ENCODE peak calls at places on chromosomes 3 and 15, in five cellular contexts. One of them, this sample, is unnamed.
A peak's percentile ranks its signal among the peaks of the same experiment; 100 is the strongest.

GRCh38 chr3:106711650-106712049 is 665.6 kb upstream of the CCDC54 start:
- DNase-seq in NCI-H2081: no peak
- DNase-seq in NCI-H748 treated with DMSO at 0.1 percent for 48 hours: no peak
- DNase-seq in ACHN: peak; percentile 59
- DNase-seq in ELR: peak; percentile 82
- DNase-seq in this sample: no peak

GRCh38 chr15:45869034-45869668 is 234.3 kb downstream of the SQOR start:
- DNase-seq in ACHN: no peak
- DNase-seq in NCI-H2081: no peak
- DNase-seq in NCI-H748 treated with DMSO at 0.1 percent for 48 hours: no peak
- DNase-seq in ELR: no peak
- DNase-seq in this sample: no peak

GRCh38 chr3:98962189-98962930 is 60.9 kb upstream of the DCBLD2 start:
- DNase-seq in ACHN: peak; percentile 96
- DNase-seq in NCI-H2081: no peak
- DNase-seq in ELR: peak; percentile 97
- DNase-seq in NCI-H748 treated with DMSO at 0.1 percent for 48 hours: no peak
- DNase-seq in this sample: no peak

GRCh38 chr15:72890043-72890442 is 106.5 kb upstream of the ADPGK start:
- DNase-seq in NCI-H748 treated with DMSO at 0.1 percent for 48 hours: no peak
- DNase-seq in ACHN: no peak
- DNase-seq in ELR: no peak
- DNase-seq in NCI-H2081: no peak
- DNase-seq in this sample: no peak

GRCh38 chr3:133956333-133956732 is 60.7 kb upstream of the RAB6B start:
- DNase-seq in NCI-H748 treated with DMSO at 0.1 percent for 48 hours: no peak
- DNase-seq in ACHN: no peak
- DNase-seq in NCI-H2081: peak; percentile 11
- DNase-seq in ELR: no peak
- DNase-seq in this sample: no peak

GRCh38 chr15:87753539-87753938 is 503.0 kb downstream of the NTRK3 start:
- DNase-seq in ELR: no peak
- DNase-seq in ACHN: peak; percentile 76
- DNase-seq in NCI-H2081: no peak
- DNase-seq in NCI-H748 treated with DMSO at 0.1 percent for 48 hours: no peak
- DNase-seq in this sample: no peak

GRCh38 chr15:41848595-41848994 is 9.9 kb downstream of the PLA2G4B start:
- DNase-seq in ELR: no peak
- DNase-seq in NCI-H2081: no peak
- DNase-seq in ACHN: no peak
- DNase-seq in NCI-H748 treated with DMSO at 0.1 percent for 48 hours: no peak
- DNase-seq in this sample: no peak

GRCh38 chr3:44712455-44713075 is at the start of gene ZNF502:
- DNase-seq in ELR: peak; percentile 82
- DNase-seq in NCI-H2081: peak; percentile 71
- DNase-seq in NCI-H748 treated with DMSO at 0.1 percent for 48 hours: peak; percentile 58
- DNase-seq in ACHN: peak; percentile 82
- DNase-seq in this sample: no peak

GRCh38 chr3:159814161-159814560 is 174.5 kb upstream of the IL12A start:
- DNase-seq in NCI-H2081: peak; percentile 72
- DNase-seq in ELR: peak; percentile 84
- DNase-seq in ACHN: no peak
- DNase-seq in NCI-H748 treated with DMSO at 0.1 percent for 48 hours: peak; percentile 49
- DNase-seq in this sample: no peak

GRCh38 chr3:4776980-4777581 is 202.2 kb upstream of the BHLHE40 start:
- DNase-seq in ELR: no peak
- DNase-seq in NCI-H748 treated with DMSO at 0.1 percent for 48 hours: no peak
- DNase-seq in NCI-H2081: no peak
- DNase-seq in ACHN: no peak
- DNase-seq in this sample: peak; percentile 54

GRCh38 chr3:107855710-107856109 is 235.1 kb downstream of the CD47 start:
- DNase-seq in ELR: peak; percentile 64
- DNase-seq in NCI-H748 treated with DMSO at 0.1 percent for 48 hours: no peak
- DNase-seq in NCI-H2081: no peak
- DNase-seq in ACHN: no peak
- DNase-seq in this sample: no peak

GRCh38 chr3:133869601-133870000 is 26.1 kb downstream of the RAB6B start:
- DNase-seq in ACHN: no peak
- DNase-seq in ELR: no peak
- DNase-seq in NCI-H2081: no peak
- DNase-seq in NCI-H748 treated with DMSO at 0.1 percent for 48 hours: no peak
- DNase-seq in this sample: no peak

GRCh38 chr3:195746346-195746745 is 25.6 kb downstream of the MUC20 start:
- DNase-seq in NCI-H748 treated with DMSO at 0.1 percent for 48 hours: no peak
- DNase-seq in ACHN: no peak
- DNase-seq in ELR: no peak
- DNase-seq in NCI-H2081: no peak
- DNase-seq in this sample: no peak

GRCh38 chr3:157083824-157084223 is 76.1 kb downstream of the CCNL1 start:
- DNase-seq in NCI-H2081: no peak
- DNase-seq in ACHN: no peak
- DNase-seq in ELR: no peak
- DNase-seq in NCI-H748 treated with DMSO at 0.1 percent for 48 hours: no peak
- DNase-seq in this sample: no peak

GRCh38 chr3:185270262-185270955 is 16.6 kb upstream of the EHHADH start:
- DNase-seq in ELR: peak; percentile 54
- DNase-seq in NCI-H2081: peak; percentile 27
- DNase-seq in ACHN: peak; percentile 39
- DNase-seq in NCI-H748 treated with DMSO at 0.1 percent for 48 hours: no peak
- DNase-seq in this sample: no peak

GRCh38 chr3:9135526-9135925 is 113.9 kb downstream of the SRGAP3 start:
- DNase-seq in NCI-H2081: no peak
- DNase-seq in ACHN: no peak
- DNase-seq in ELR: no peak
- DNase-seq in NCI-H748 treated with DMSO at 0.1 percent for 48 hours: no peak
- DNase-seq in this sample: no peak

GRCh38 chr3:127887321-127887720 is 27.7 kb upstream of the KBTBD12 start:
- DNase-seq in ACHN: peak; percentile 3
- DNase-seq in ELR: peak; percentile 67
- DNase-seq in NCI-H2081: no peak
- DNase-seq in NCI-H748 treated with DMSO at 0.1 percent for 48 hours: no peak
- DNase-seq in this sample: no peak

This sample was measured in GM18507.